ENCODE peak calls at places on chromosomes 5 and 9, in five cellular contexts. One of them, this sample, is unnamed.

GRCh38 chr9:27160636-27161035 is 51.6 kb downstream of the TEK start:
- DNase-seq in BJ: no peak
- DNase-seq in activated naive CD4-positive, alpha-beta T cell treated with Interleukin-2 at 50 U/mL for 16 hours: no peak
- DNase-seq in Daoy: no peak
- DNase-seq in ACHN: no peak
- DNase-seq in this sample: no peak

GRCh38 chr5:132497488-132497997 is 7.0 kb upstream of the IRF1 start:
- DNase-seq in BJ: peak
- DNase-seq in activated naive CD4-positive, alpha-beta T cell treated with Interleukin-2 at 50 U/mL for 16 hours: no peak
- DNase-seq in Daoy: peak
- DNase-seq in ACHN: peak
- DNase-seq in this sample: no peak

GRCh38 chr5:107456281-107456715 is 214.4 kb downstream of the EFNA5 start:
- DNase-seq in BJ: no peak
- DNase-seq in activated naive CD4-positive, alpha-beta T cell treated with Interleukin-2 at 50 U/mL for 16 hours: no peak
- DNase-seq in Daoy: no peak
- DNase-seq in ACHN: no peak
- DNase-seq in this sample: no peak

GRCh38 chr5:141439411-141440141 is 9.3 kb downstream of the PCDHGA12 start:
- DNase-seq in BJ: no peak
- DNase-seq in activated naive CD4-positive, alpha-beta T cell treated with Interleukin-2 at 50 U/mL for 16 hours: no peak
- DNase-seq in Daoy: no peak
- DNase-seq in ACHN: no peak
- DNase-seq in this sample: no peak

GRCh38 chr5:161544350-161544765 is 2.2 kb downstream of the GABRB2 start:
- DNase-seq in BJ: no peak
- DNase-seq in activated naive CD4-positive, alpha-beta T cell treated with Interleukin-2 at 50 U/mL for 16 hours: no peak
- DNase-seq in Daoy: peak
- DNase-seq in ACHN: peak
- DNase-seq in this sample: no peak

GRCh38 chr9:35914307-35914807 is 5.1 kb downstream of the SPAAR start:
- DNase-seq in BJ: no peak
- DNase-seq in activated naive CD4-positive, alpha-beta T cell treated with Interleukin-2 at 50 U/mL for 16 hours: no peak
- DNase-seq in Daoy: peak
- DNase-seq in ACHN: no peak
- DNase-seq in this sample: no peak

GRCh38 chr5:24385070-24385469 is 259.7 kb downstream of the CDH10 start:
- DNase-seq in BJ: no peak
- DNase-seq in activated naive CD4-positive, alpha-beta T cell treated with Interleukin-2 at 50 U/mL for 16 hours: no peak
- DNase-seq in Daoy: no peak
- DNase-seq in ACHN: no peak
- DNase-seq in this sample: no peak

GRCh38 chr5:124383693-124384092 is 362.7 kb downstream of the ZNF608 start:
- DNase-seq in BJ: no peak
- DNase-seq in activated naive CD4-positive, alpha-beta T cell treated with Interleukin-2 at 50 U/mL for 16 hours: no peak
- DNase-seq in Daoy: no peak
- DNase-seq in ACHN: no peak
- DNase-seq in this sample: no peak

GRCh38 chr5:34621280-34622045 is 34.7 kb upstream of the RAI14 start:
- DNase-seq in BJ: no peak
- DNase-seq in activated naive CD4-positive, alpha-beta T cell treated with Interleukin-2 at 50 U/mL for 16 hours: no peak
- DNase-seq in Daoy: no peak
- DNase-seq in ACHN: no peak
- DNase-seq in this sample: no peak

GRCh38 chr9:109458453-109459211 is 39.5 kb downstream of the PTPN3 start:
- DNase-seq in BJ: no peak
- DNase-seq in activated naive CD4-positive, alpha-beta T cell treated with Interleukin-2 at 50 U/mL for 16 hours: no peak
- DNase-seq in Daoy: no peak
- DNase-seq in ACHN: no peak
- DNase-seq in this sample: no peak

GRCh38 chr9:110399983-110400382 is 62.3 kb upstream of the TXNDC8 start:
- DNase-seq in BJ: no peak
- DNase-seq in activated naive CD4-positive, alpha-beta T cell treated with Interleukin-2 at 50 U/mL for 16 hours: no peak
- DNase-seq in Daoy: peak
- DNase-seq in ACHN: no peak
- DNase-seq in this sample: no peak

GRCh38 chr9:126132751-126133150 is 193.9 kb upstream of the MVB12B start:
- DNase-seq in BJ: no peak
- DNase-seq in activated naive CD4-positive, alpha-beta T cell treated with Interleukin-2 at 50 U/mL for 16 hours: no peak
- DNase-seq in Daoy: no peak
- DNase-seq in ACHN: no peak
- DNase-seq in this sample: no peak

GRCh38 chr5:132668706-132669454 is 4.9 kb upstream of the IL4 start:
- DNase-seq in BJ: no peak
- DNase-seq in activated naive CD4-positive, alpha-beta T cell treated with Interleukin-2 at 50 U/mL for 16 hours: no peak
- DNase-seq in Daoy: no peak
- DNase-seq in ACHN: no peak
- DNase-seq in this sample: no peak

GRCh38 chr9:125959980-125960619 is 212.9 kb downstream of the PBX3 start:
- DNase-seq in BJ: no peak
- DNase-seq in activated naive CD4-positive, alpha-beta T cell treated with Interleukin-2 at 50 U/mL for 16 hours: no peak
- DNase-seq in Daoy: no peak
- DNase-seq in ACHN: no peak
- DNase-seq in this sample: no peak

GRCh38 chr5:58405175-58405574 is 54.7 kb downstream of the PLK2 start:
- DNase-seq in BJ: no peak
- DNase-seq in activated naive CD4-positive, alpha-beta T cell treated with Interleukin-2 at 50 U/mL for 16 hours: no peak
- DNase-seq in Daoy: no peak
- DNase-seq in ACHN: no peak
- DNase-seq in this sample: no peak

GRCh38 chr9:91062281-91062680 is 260.7 kb downstream of the SYK start:
- DNase-seq in BJ: no peak
- DNase-seq in activated naive CD4-positive, alpha-beta T cell treated with Interleukin-2 at 50 U/mL for 16 hours: no peak
- DNase-seq in Daoy: no peak
- DNase-seq in ACHN: no peak
- DNase-seq in this sample: no peak

GRCh38 chr5:58410441-58410840 is 49.4 kb downstream of the PLK2 start:
- DNase-seq in BJ: peak
- DNase-seq in activated naive CD4-positive, alpha-beta T cell treated with Interleukin-2 at 50 U/mL for 16 hours: no peak
- DNase-seq in Daoy: peak
- DNase-seq in ACHN: peak
- DNase-seq in this sample: no peak

GRCh38 chr5:1654786-1655495 is 131.2 kb upstream of the LPCAT1 start:
- DNase-seq in BJ: no peak
- DNase-seq in activated naive CD4-positive, alpha-beta T cell treated with Interleukin-2 at 50 U/mL for 16 hours: no peak
- DNase-seq in Daoy: no peak
- DNase-seq in ACHN: no peak
- DNase-seq in this sample: no peak

GRCh38 chr5:140575309-140575708 is 10.7 kb downstream of the SLC35A4 start:
- DNase-seq in BJ: no peak
- DNase-seq in activated naive CD4-positive, alpha-beta T cell treated with Interleukin-2 at 50 U/mL for 16 hours: no peak
- DNase-seq in Daoy: peak
- DNase-seq in ACHN: no peak
- DNase-seq in this sample: no peak

GRCh38 chr5:95102687-95103086 is 182.2 kb downstream of the MCTP1 start:
- DNase-seq in BJ: no peak
- DNase-seq in activated naive CD4-positive, alpha-beta T cell treated with Interleukin-2 at 50 U/mL for 16 hours: no peak
- DNase-seq in Daoy: no peak
- DNase-seq in ACHN: peak
- DNase-seq in this sample: no peak

GRCh38 chr5:65611524-65611923 is 12.6 kb downstream of the TRIM23 start:
- DNase-seq in BJ: no peak
- DNase-seq in activated naive CD4-positive, alpha-beta T cell treated with Interleukin-2 at 50 U/mL for 16 hours: no peak
- DNase-seq in Daoy: no peak
- DNase-seq in ACHN: peak
- DNase-seq in this sample: no peak

GRCh38 chr5:143074414-143074996 is 304.3 kb downstream of the ARHGAP26 start:
- DNase-seq in BJ: no peak
- DNase-seq in activated naive CD4-positive, alpha-beta T cell treated with Interleukin-2 at 50 U/mL for 16 hours: no peak
- DNase-seq in Daoy: no peak
- DNase-seq in ACHN: no peak
- DNase-seq in this sample: no peak

GRCh38 chr9:81716409-81716808 is 27.1 kb upstream of the TLE1 start:
- DNase-seq in BJ: no peak
- DNase-seq in activated naive CD4-positive, alpha-beta T cell treated with Interleukin-2 at 50 U/mL for 16 hours: no peak
- DNase-seq in Daoy: peak
- DNase-seq in ACHN: no peak
- DNase-seq in this sample: no peak

GRCh38 chr5:173512637-173513435 is 103.6 kb downstream of the BOD1 start:
- DNase-seq in BJ: no peak
- DNase-seq in activated naive CD4-positive, alpha-beta T cell treated with Interleukin-2 at 50 U/mL for 16 hours: no peak
- DNase-seq in Daoy: peak
- DNase-seq in ACHN: no peak
- DNase-seq in this sample: no peak

GRCh38 chr9:105500108-105500766 is 52.4 kb downstream of the FSD1L start:
- DNase-seq in BJ: no peak
- DNase-seq in activated naive CD4-positive, alpha-beta T cell treated with Interleukin-2 at 50 U/mL for 16 hours: no peak
- DNase-seq in Daoy: peak
- DNase-seq in ACHN: no peak
- DNase-seq in this sample: no peak

GRCh38 chr5:111772456-111772855 is 15.5 kb upstream of the NREP start:
- DNase-seq in BJ: no peak
- DNase-seq in activated naive CD4-positive, alpha-beta T cell treated with Interleukin-2 at 50 U/mL for 16 hours: no peak
- DNase-seq in Daoy: peak
- DNase-seq in ACHN: no peak
- DNase-seq in this sample: no peak

GRCh38 chr5:56964173-56964572 is 12.2 kb upstream of the MIER3 start:
- DNase-seq in BJ: no peak
- DNase-seq in activated naive CD4-positive, alpha-beta T cell treated with Interleukin-2 at 50 U/mL for 16 hours: no peak
- DNase-seq in Daoy: no peak
- DNase-seq in ACHN: no peak
- DNase-seq in this sample: no peak

GRCh38 chr9:93663877-93664548 is 87.6 kb downstream of the PHF2 start:
- DNase-seq in BJ: no peak
- DNase-seq in activated naive CD4-positive, alpha-beta T cell treated with Interleukin-2 at 50 U/mL for 16 hours: no peak
- DNase-seq in Daoy: no peak
- DNase-seq in ACHN: no peak
- DNase-seq in this sample: no peak

GRCh38 chr9:110788871-110789270 is 120.3 kb downstream of the MUSK start:
- DNase-seq in BJ: no peak
- DNase-seq in activated naive CD4-positive, alpha-beta T cell treated with Interleukin-2 at 50 U/mL for 16 hours: no peak
- DNase-seq in Daoy: no peak
- DNase-seq in ACHN: no peak
- DNase-seq in this sample: no peak

GRCh38 chr5:77211013-77211690 is 672 bp downstream of the PDE8B start:
- DNase-seq in BJ: no peak
- DNase-seq in activated naive CD4-positive, alpha-beta T cell treated with Interleukin-2 at 50 U/mL for 16 hours: no peak
- DNase-seq in Daoy: peak
- DNase-seq in ACHN: no peak
- DNase-seq in this sample: no peak

GRCh38 chr5:172827843-172828242 is 6.2 kb upstream of the ERGIC1 start:
- DNase-seq in BJ: no peak
- DNase-seq in activated naive CD4-positive, alpha-beta T cell treated with Interleukin-2 at 50 U/mL for 16 hours: no peak
- DNase-seq in Daoy: peak
- DNase-seq in ACHN: no peak
- DNase-seq in this sample: no peak

GRCh38 chr5:82129723-82130285 is 148.3 kb downstream of the RPS23 start:
- DNase-seq in BJ: no peak
- DNase-seq in activated naive CD4-positive, alpha-beta T cell treated with Interleukin-2 at 50 U/mL for 16 hours: no peak
- DNase-seq in Daoy: no peak
- DNase-seq in ACHN: no peak
- DNase-seq in this sample: no peak

GRCh38 chr9:128438343-128439109 is 17.3 kb upstream of the ODF2 start:
- DNase-seq in BJ: no peak
- DNase-seq in activated naive CD4-positive, alpha-beta T cell treated with Interleukin-2 at 50 U/mL for 16 hours: peak
- DNase-seq in Daoy: peak
- DNase-seq in ACHN: peak
- DNase-seq in this sample: peak

GRCh38 chr5:54615381-54615780 is 97.8 kb downstream of the SNX18 start:
- DNase-seq in BJ: no peak
- DNase-seq in activated naive CD4-positive, alpha-beta T cell treated with Interleukin-2 at 50 U/mL for 16 hours: no peak
- DNase-seq in Daoy: no peak
- DNase-seq in ACHN: no peak
- DNase-seq in this sample: no peak

GRCh38 chr9:35903049-35903448 is 3.0 kb upstream of the HRCT1 start:
- DNase-seq in BJ: no peak
- DNase-seq in activated naive CD4-positive, alpha-beta T cell treated with Interleukin-2 at 50 U/mL for 16 hours: peak
- DNase-seq in Daoy: peak
- DNase-seq in ACHN: peak
- DNase-seq in this sample: no peak

This sample was measured in GF-D8.